ENCODE peak calls at places on chromosomes 11 and 22, in seven cellular contexts. U, I, W, Y, K, G and J are unnamed samples.
A peak's percentile ranks its signal among the peaks of the same experiment; 100 is the strongest.

GRCh38 chr11:3193373-3194015 is 25.1 kb downstream of the MRGPRG start:
- DNase-seq in G (no peak), Y (no peak), U (no peak), W (no peak), K (no peak), I (no peak), J (no peak)

GRCh38 chr11:94694309-94695060 is 73.7 kb upstream of the AMOTL1 start:
- DNase-seq in I (no peak), U (no peak), W (no peak), K (no peak), G (no peak), Y (no peak), J (no peak)

GRCh38 chr11:16356057-16356750 is at the start of gene SOX6:
- DNase-seq in K (no peak), G (no peak), U (peak; percentile 94), Y (no peak), W (no peak), I (no peak), J (no peak)

GRCh38 chr11:126394036-126394435 is 38.5 kb downstream of the ST3GAL4 start:
- DNase-seq in U (no peak), W (no peak), I (no peak), K (no peak), G (no peak), Y (no peak), J (no peak)

GRCh38 chr22:26367402-26368245 is 61.4 kb upstream of the ASPHD2 start:
- DNase-seq in U (peak; percentile 54), K (peak; percentile 68), W (peak; percentile 42), I (no peak), Y (peak; percentile 64), G (no peak), J (peak; percentile 34)

GRCh38 chr11:115869780-115870431 is 365.7 kb upstream of the CADM1 start:
- DNase-seq in U (peak; percentile 13), K (peak; percentile 55), G (peak; percentile 51), I (peak; percentile 54), W (no peak), Y (no peak), J (no peak)

GRCh38 chr11:1880746-1881441 is 10.8 kb downstream of the PRR33 start:
- DNase-seq in Y (no peak), W (peak; percentile 28), I (no peak), K (peak; percentile 23), G (no peak), U (no peak), J (peak; percentile 25)

GRCh38 chr22:45039206-45039605 is 29.4 kb upstream of the PHF21B start:
- DNase-seq in W (no peak), U (no peak), K (no peak), G (no peak), I (no peak), Y (no peak), J (no peak)

GRCh38 chr11:12269104-12269441 is 108.3 kb upstream of the PARVA start:
- DNase-seq in Y (no peak), U (no peak), K (peak; percentile 67), G (no peak), W (no peak), I (no peak), J (no peak)

GRCh38 chr11:9053631-9054030 is 37.8 kb downstream of the SCUBE2 start:
- DNase-seq in Y (no peak), K (no peak), I (no peak), W (no peak), U (no peak), G (no peak), J (no peak)

GRCh38 chr11:45333023-45333422 is 46.9 kb upstream of the SYT13 start:
- DNase-seq in Y (no peak), G (no peak), K (no peak), I (no peak), U (no peak), W (no peak), J (no peak)

GRCh38 chr22:39239561-39240423 is 5.0 kb downstream of the PDGFB start:
- DNase-seq in U (no peak), W (no peak), K (no peak), Y (no peak), I (no peak), G (no peak), J (no peak)

GRCh38 chr22:49543876-49544275 is 283.8 kb downstream of the BRD1 start:
- DNase-seq in G (no peak), K (no peak), I (no peak), U (no peak), W (no peak), Y (no peak), J (no peak)

GRCh38 chr11:113446938-113447337 is 28.3 kb downstream of the DRD2 start:
- DNase-seq in Y (no peak), W (no peak), I (no peak), K (peak; percentile 44), G (no peak), U (no peak), J (no peak)

GRCh38 chr11:118117790-118118601 is 31.2 kb upstream of the SMIM35 start:
- DNase-seq in U (no peak), Y (no peak), K (no peak), G (no peak), W (no peak), I (no peak), J (no peak)

GRCh38 chr22:32801436-32802290 is at the start of gene TIMP3:
- DNase-seq in Y (peak; percentile 84), I (peak; percentile 57), W (no peak), U (no peak), K (peak; percentile 95), G (no peak), J (no peak)

GRCh38 chr11:117327567-117328413 is at the start of gene CEP164:
- DNase-seq in Y (peak; percentile 96), U (peak; percentile 93), W (peak; percentile 94), K (peak; percentile 94), I (peak; percentile 86), G (peak; percentile 89), J (peak; percentile 95)

GRCh38 chr11:32729976-32730375 is 64.5 kb downstream of the CCDC73 start:
- DNase-seq in W (no peak), I (no peak), Y (no peak), U (no peak), G (no peak), K (no peak), J (no peak)

GRCh38 chr22:37546436-37547248 is 13.6 kb upstream of the CDC42EP1 start:
- DNase-seq in G (no peak), Y (no peak), K (no peak), I (no peak), U (peak; percentile 67), W (no peak), J (no peak)

GRCh38 chr22:37547249-37547741 is 13.0 kb upstream of the CDC42EP1 start:
- DNase-seq in K (no peak), G (no peak), U (no peak), Y (no peak), I (no peak), W (no peak), J (no peak)

GRCh38 chr22:37551981-37552380 is 8.3 kb upstream of the CDC42EP1 start:
- DNase-seq in K (peak; percentile 27), I (no peak), G (no peak), W (no peak), Y (no peak), U (no peak), J (no peak)

GRCh38 chr22:37552560-37553163 is 7.6 kb upstream of the CDC42EP1 start:
- DNase-seq in Y (peak; percentile 88), G (no peak), K (peak; percentile 27), U (no peak), W (no peak), I (no peak), J (no peak)

GRCh38 chr22:37549704-37550059 is 10.6 kb upstream of the CDC42EP1 start:
- DNase-seq in G (no peak), U (no peak), K (peak; percentile 62), Y (no peak), I (no peak), W (no peak), J (no peak)
- TF ChIP-seq TAF1 in G (no peak), U (no peak), K (no peak), Y (no peak), I (no peak), W (no peak), J (no peak)

GRCh38 chr11:68076371-68077042 is 37.7 kb downstream of the TCIRG1 start:
- DNase-seq in K (peak; percentile 32), Y (no peak), G (no peak), I (no peak), W (no peak), U (peak; percentile 33), J (no peak)
- TF ChIP-seq TAF1 in K (no peak), Y (no peak), G (no peak), I (no peak), W (no peak), U (no peak), J (no peak)

GRCh38 chr11:22923561-22923960 is 63.3 kb upstream of the CCDC179 start:
- DNase-seq in I (no peak), G (no peak), K (no peak), Y (no peak), W (no peak), U (no peak), J (no peak)

GRCh38 chr11:22922672-22923071 is 62.4 kb upstream of the CCDC179 start:
- DNase-seq in Y (no peak), G (no peak), K (no peak), W (no peak), U (no peak), I (no peak), J (no peak)

GRCh38 chr11:22926341-22926740 is 66.1 kb upstream of the CCDC179 start:
- DNase-seq in K (no peak), G (no peak), U (no peak), I (no peak), W (no peak), Y (no peak), J (no peak)

GRCh38 chr11:22920939-22921565 is 60.8 kb upstream of the CCDC179 start:
- DNase-seq in Y (no peak), G (no peak), U (peak; percentile 37), K (peak; percentile 39), W (peak; percentile 1), I (peak; percentile 17), J (no peak)
- TF ChIP-seq TAF1 in Y (no peak), G (no peak), U (no peak), K (no peak), W (no peak), I (no peak), J (no peak)

DNA sequence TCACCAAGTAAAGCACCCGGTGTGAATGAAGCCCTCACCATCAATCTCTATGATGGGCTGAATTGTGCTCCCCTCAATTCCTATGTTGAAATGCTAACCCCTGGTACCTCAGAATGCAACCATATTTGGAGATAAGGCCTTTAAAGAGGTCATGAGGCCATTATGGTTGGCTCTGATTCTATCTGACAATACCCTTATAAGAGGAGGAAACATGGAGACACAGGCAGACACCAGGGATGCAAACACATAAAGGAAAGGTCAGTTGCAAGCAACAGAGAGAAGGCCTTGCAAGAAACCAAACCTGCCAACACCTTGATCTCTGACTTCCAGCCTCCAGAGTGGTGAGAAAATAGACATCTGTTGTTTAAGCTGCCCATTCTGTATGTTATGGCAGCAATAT is 13.3 kb upstream of the ZNF280A start:
- DNase-seq in G (no peak), I (no peak), U (no peak), Y (no peak), W (no peak), K (no peak), J (no peak)
- TF ChIP-seq TAF1 in G (no peak), I (no peak), U (no peak), Y (no peak), W (no peak), K (no peak), J (no peak)

DNA sequence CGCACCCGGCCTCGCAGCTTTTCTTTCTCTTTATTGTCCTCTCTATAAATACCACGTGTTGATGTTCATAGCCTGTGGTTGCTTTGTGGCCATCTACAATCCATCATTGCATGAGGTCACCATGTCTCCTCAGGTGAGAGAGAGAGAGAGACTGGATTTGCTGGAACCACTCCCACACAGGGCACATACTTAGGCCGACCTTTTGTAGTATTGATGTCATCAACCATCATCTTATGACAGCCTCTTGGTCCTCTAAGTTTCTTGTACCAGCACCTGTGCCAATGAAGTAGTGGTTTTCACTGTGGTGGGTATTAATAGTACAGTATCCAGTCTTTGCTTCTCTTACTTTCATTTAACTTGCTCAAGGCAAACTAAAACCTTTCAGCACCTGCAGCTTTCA is 22.8 kb upstream of the P2RY6 start:
- DNase-seq in K (no peak), G (peak; percentile 32), W (no peak), I (no peak), Y (no peak), U (no peak), J (no peak)
- TF ChIP-seq TAF1 in K (no peak), G (no peak), W (no peak), I (no peak), Y (no peak), U (no peak), J (no peak)